ENCODE peak calls at places on chromosome 20, in four cellular contexts. One of them, this sample, is unnamed. For H3K36me3 and H3K4me1, the result is how much of the 10 kb centered on the place peaks cover.

GRCh38 chr20:32685541-32686529 is 12.1 kb upstream of the C20orf203 start:
- DNase-seq in endodermal cell: no peak
- DNase-seq in colonic mucosa: no peak
- DNase-seq in GM23248: peak
- DNase-seq in this sample: peak

GRCh38 chr20:4811661-4812181 is 90.0 kb downstream of the PRND start:
- DNase-seq in GM23248: no peak
- DNase-seq in endodermal cell: no peak
- DNase-seq in colonic mucosa: peak
- DNase-seq in this sample: no peak

GRCh38 chr20:61178431-61179080 is 73.5 kb upstream of the CDH4 start:
- DNase-seq in GM23248: no peak
- DNase-seq in colonic mucosa: peak
- DNase-seq in endodermal cell: no peak
- DNase-seq in this sample: no peak

GRCh38 chr20:53322651-53323050 is 271.0 kb downstream of the ZNF217 start:
- DNase-seq in endodermal cell: no peak
- DNase-seq in colonic mucosa: no peak
- DNase-seq in GM23248: peak
- DNase-seq in this sample: no peak

GRCh38 chr20:16615199-16615598 is 42.0 kb upstream of the KIF16B start:
- DNase-seq in colonic mucosa: peak
- DNase-seq in endodermal cell: no peak
- DNase-seq in GM23248: peak
- DNase-seq in this sample: peak

GRCh38 chr20:16929756-16930155 is 181.6 kb downstream of the OTOR start:
- DNase-seq in endodermal cell: no peak
- DNase-seq in colonic mucosa: no peak
- DNase-seq in GM23248: peak
- DNase-seq in this sample: peak

GRCh38 chr20:13995841-13996240 is 525 bp downstream of the MACROD2 start:
- DNase-seq in endodermal cell: peak
- DNase-seq in GM23248: peak
- DNase-seq in colonic mucosa: peak
- DNase-seq in this sample: peak

GRCh38 chr20:6164421-6165341 is 41.9 kb upstream of the FERMT1 start:
- DNase-seq in endodermal cell: no peak
- DNase-seq in colonic mucosa: no peak
- DNase-seq in GM23248: peak
- DNase-seq in this sample: no peak

GRCh38 chr20:835220-836045 is 1.9 kb downstream of the FAM110A start:
- DNase-seq in endodermal cell: no peak
- DNase-seq in GM23248: no peak
- DNase-seq in colonic mucosa: no peak
- DNase-seq in this sample: no peak

GRCh38 chr20:31788578-31788977 is 30.6 kb upstream of the MYLK2 start:
- DNase-seq in colonic mucosa: no peak
- DNase-seq in endodermal cell: peak
- DNase-seq in GM23248: peak
- DNase-seq in this sample: peak

GRCh38 chr20:52410182-52410647 is 218.6 kb upstream of the ZFP64 start:
- DNase-seq in colonic mucosa: no peak
- DNase-seq in endodermal cell: no peak
- DNase-seq in GM23248: peak
- DNase-seq in this sample: no peak

GRCh38 chr20:50138120-50138478 is 15.4 kb downstream of the PEDS1 start:
- DNase-seq in colonic mucosa: no peak
- DNase-seq in GM23248: no peak
- DNase-seq in endodermal cell: no peak
- DNase-seq in this sample: no peak

GRCh38 chr20:50140339-50140859 is 13.1 kb downstream of the PEDS1 start:
- DNase-seq in GM23248: no peak
- DNase-seq in endodermal cell: no peak
- DNase-seq in colonic mucosa: no peak
- DNase-seq in this sample: no peak

GRCh38 chr20:50136822-50137599 is 16.5 kb downstream of the PEDS1 start:
- DNase-seq in endodermal cell: no peak
- DNase-seq in GM23248: peak
- DNase-seq in colonic mucosa: no peak
- DNase-seq in this sample: no peak

GRCh38 chr20:50141018-50141675 is 12.4 kb downstream of the PEDS1 start:
- DNase-seq in endodermal cell: no peak
- DNase-seq in GM23248: no peak
- DNase-seq in colonic mucosa: no peak
- DNase-seq in this sample: no peak

GRCh38 chr20:50138479-50139393 is 14.8 kb downstream of the PEDS1 start:
- DNase-seq in GM23248: no peak
- DNase-seq in colonic mucosa: no peak
- DNase-seq in endodermal cell: peak
- DNase-seq in this sample: no peak
- H3K36me3 ChIP-seq in GM23248: under half
- H3K36me3 ChIP-seq in colonic mucosa: under half
- H3K36me3 ChIP-seq in endodermal cell: under half
- H3K36me3 ChIP-seq in this sample: half or more

GRCh38 chr20:2114990-2115681 is 13.5 kb downstream of the STK35 start:
- DNase-seq in endodermal cell: no peak
- DNase-seq in colonic mucosa: peak
- DNase-seq in GM23248: peak
- DNase-seq in this sample: peak
- H3K4me1 ChIP-seq in endodermal cell: under half
- H3K4me1 ChIP-seq in colonic mucosa: under half
- H3K4me1 ChIP-seq in GM23248: under half
- H3K4me1 ChIP-seq in this sample: under half

DNA sequence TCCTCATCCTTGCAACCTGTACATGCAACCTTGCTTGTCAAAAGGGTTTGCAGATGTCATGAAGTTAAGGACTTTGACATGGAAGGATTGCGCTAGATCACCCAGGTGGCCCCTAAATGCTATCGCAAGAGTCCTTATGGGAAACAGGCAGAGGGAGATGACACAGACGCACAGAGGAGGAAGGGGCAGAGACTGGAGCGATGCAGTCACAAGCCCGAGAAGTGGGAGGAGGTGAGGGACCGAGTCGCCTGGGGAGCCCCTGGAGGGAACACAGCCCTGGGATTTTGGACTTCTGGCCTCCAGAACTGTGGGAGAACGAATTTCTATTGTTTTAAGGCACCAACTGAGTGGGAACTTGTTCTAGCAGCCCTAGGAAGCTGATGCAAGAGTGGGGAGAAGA is 434.1 kb downstream of the PREX1 start:
- DNase-seq in colonic mucosa: no peak
- DNase-seq in endodermal cell: no peak
- DNase-seq in GM23248: no peak
- DNase-seq in this sample: no peak
- H3K9ac ChIP-seq in colonic mucosa: no peak
- H3K9ac ChIP-seq in endodermal cell: no peak
- H3K9ac ChIP-seq in GM23248: no peak
- H3K9ac ChIP-seq in this sample: no peak

GRCh38 chr20:36528875-36529425 is 12.4 kb upstream of the MYL9 start:
- DNase-seq in colonic mucosa: no peak
- DNase-seq in endodermal cell: no peak
- DNase-seq in GM23248: no peak
- DNase-seq in this sample: no peak
- H3K36me3 ChIP-seq in colonic mucosa: under half
- H3K36me3 ChIP-seq in endodermal cell: under half
- H3K36me3 ChIP-seq in GM23248: under half
- H3K36me3 ChIP-seq in this sample: under half

This sample was measured in adipocyte.